ENCODE peak calls at places on chromosomes 12 and 14, in eight cellular contexts. F, R, I, B, G, Q, E and J are unnamed samples.

GRCh38 chr12:46005151-46005797 is 14.9 kb upstream of the SCAF11 start:
- DNase-seq in F (peak; percentile 34), Q (no peak), I (no peak), B (no peak), G (no peak), E (no peak), R (no peak), J (no peak)

GRCh38 chr12:127101086-127101485 is 1165.9 kb upstream of the TMEM132C start:
- DNase-seq in I (no peak), F (no peak), G (no peak), Q (no peak), R (no peak), B (no peak), E (no peak), J (no peak)

GRCh38 chr14:29005647-29006046 is 239.1 kb downstream of the FOXG1 start:
- DNase-seq in F (no peak), Q (no peak), R (no peak), G (no peak), E (no peak), B (no peak), I (no peak), J (no peak)

GRCh38 chr12:79983969-79984629 is 49.2 kb upstream of the PPP1R12A start:
- DNase-seq in F (no peak), E (no peak), B (no peak), I (no peak), Q (no peak), G (no peak), R (no peak), J (no peak)

GRCh38 chr12:55847603-55848329 is 5.0 kb upstream of the MMP19 start:
- DNase-seq in R (no peak), G (peak; percentile 37), F (peak; percentile 94), B (no peak), E (peak; percentile 26), Q (no peak), I (peak; percentile 75), J (no peak)

GRCh38 chr14:22849212-22849819 is 12.9 kb downstream of the MMP14 start:
- DNase-seq in Q (no peak), R (no peak), I (no peak), B (no peak), G (peak; percentile 48), F (no peak), E (no peak), J (no peak)

GRCh38 chr14:29528889-29529288 is 398.8 kb downstream of the PRKD1 start:
- DNase-seq in B (no peak), E (no peak), F (no peak), R (no peak), I (no peak), Q (no peak), G (no peak), J (peak; percentile 52)

GRCh38 chr12:117679776-117680175 is 289.0 kb downstream of the KSR2 start:
- DNase-seq in I (no peak), R (no peak), G (no peak), B (no peak), F (peak; percentile 67), Q (no peak), E (no peak), J (no peak)

GRCh38 chr12:24554612-24555300 is 394.1 kb downstream of the BCAT1 start:
- DNase-seq in G (peak; percentile 9), F (no peak), B (no peak), I (no peak), R (no peak), Q (no peak), E (no peak), J (no peak)

GRCh38 chr14:61280526-61281185 is 482 bp downstream of the TMEM30B start:
- DNase-seq in Q (no peak), F (peak; percentile 86), G (peak; percentile 70), I (no peak), R (no peak), B (no peak), E (no peak), J (no peak)

GRCh38 chr14:30988509-30988908 is 36.9 kb upstream of the AP4S1 start:
- DNase-seq in E (peak; percentile 49), R (no peak), Q (no peak), B (no peak), G (no peak), I (no peak), F (peak; percentile 13), J (no peak)

GRCh38 chr12:108461071-108461670 is 53.9 kb upstream of the FICD start:
- DNase-seq in E (no peak), B (no peak), I (no peak), Q (no peak), F (no peak), G (no peak), R (no peak), J (no peak)

GRCh38 chr12:61072717-61073116 is 1187.5 kb upstream of the USP15 start:
- DNase-seq in E (no peak), Q (no peak), I (no peak), B (no peak), F (no peak), R (no peak), G (no peak), J (no peak)

GRCh38 chr12:38465020-38465419 is 148.4 kb downstream of the ALG10B start:
- DNase-seq in B (no peak), Q (no peak), E (no peak), R (no peak), I (no peak), F (no peak), G (no peak), J (no peak)

GRCh38 chr12:102172436-102172835 is 25.2 kb downstream of the PMCH start:
- DNase-seq in I (no peak), F (peak; percentile 87), B (no peak), E (no peak), Q (no peak), G (no peak), R (no peak), J (no peak)

GRCh38 chr14:90556050-90556477 is 159.2 kb downstream of the CALM1 start:
- DNase-seq in I (no peak), F (no peak), G (peak; percentile 84), Q (no peak), B (no peak), E (peak; percentile 29), R (no peak), J (no peak)

GRCh38 chr14:95043732-95044462 is 113.4 kb downstream of the DICER1 start:
- DNase-seq in E (no peak), F (no peak), Q (no peak), G (no peak), I (no peak), R (no peak), B (no peak), J (no peak)

GRCh38 chr14:35492569-35493014 is 41.4 kb upstream of the INSM2 start:
- DNase-seq in E (peak; percentile 93), R (no peak), G (no peak), F (no peak), I (no peak), B (no peak), Q (no peak), J (no peak)

GRCh38 chr14:99516156-99517045 is 35.2 kb downstream of the CCNK start:
- DNase-seq in G (no peak), Q (no peak), E (no peak), R (no peak), I (no peak), F (no peak), B (no peak), J (no peak)

DNA sequence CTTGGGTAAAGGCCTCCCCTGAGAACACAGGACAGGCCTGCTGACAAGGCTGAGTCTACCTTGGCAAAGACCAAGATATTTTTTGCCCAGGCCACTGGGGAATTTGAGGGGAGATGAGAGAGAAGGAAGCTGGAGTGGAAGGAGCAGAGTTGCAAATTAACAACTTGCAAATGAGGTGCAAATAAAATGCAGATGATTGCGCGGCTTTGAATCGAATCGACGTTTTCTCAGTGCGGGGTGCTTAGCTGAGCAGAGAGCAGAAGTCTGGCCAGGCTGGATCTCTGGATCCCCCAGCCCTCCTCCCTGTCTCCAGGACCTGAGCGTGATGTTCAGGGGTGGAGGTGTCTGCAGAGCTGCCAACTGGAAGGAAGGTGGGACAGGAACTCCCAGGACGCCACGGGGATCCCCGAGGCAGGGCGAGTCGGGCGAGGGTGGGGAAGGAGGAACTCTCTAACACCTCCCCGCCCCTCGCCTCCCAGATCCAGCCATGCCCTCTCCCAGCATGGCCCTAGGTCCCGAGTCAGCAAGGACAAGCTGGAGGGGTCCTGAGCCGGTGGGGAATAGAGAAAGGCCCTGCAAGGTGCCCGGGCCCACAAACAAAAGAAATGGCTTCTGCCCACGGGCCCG is 534 bp upstream of the CARMIL3 start:
- DNase-seq in G (peak; percentile 52), E (no peak), Q (no peak), F (no peak), B (no peak), R (no peak), I (no peak), J (no peak)
- TF ChIP-seq EZH2 in G (no peak), E (no peak), Q (no peak), F (no peak), B (no peak), R (no peak), I (no peak), J (no peak)

GRCh38 chr14:75077794-75078193 is 8.4 kb downstream of the ZC2HC1C start:
- DNase-seq in R (no peak), E (no peak), G (no peak), B (no peak), Q (no peak), F (no peak), I (no peak), J (no peak)
- TF ChIP-seq POLR2AphosphoS5 in R (no peak), E (no peak), G (no peak), B (no peak), Q (no peak), F (no peak), I (no peak), J (no peak)

DNA sequence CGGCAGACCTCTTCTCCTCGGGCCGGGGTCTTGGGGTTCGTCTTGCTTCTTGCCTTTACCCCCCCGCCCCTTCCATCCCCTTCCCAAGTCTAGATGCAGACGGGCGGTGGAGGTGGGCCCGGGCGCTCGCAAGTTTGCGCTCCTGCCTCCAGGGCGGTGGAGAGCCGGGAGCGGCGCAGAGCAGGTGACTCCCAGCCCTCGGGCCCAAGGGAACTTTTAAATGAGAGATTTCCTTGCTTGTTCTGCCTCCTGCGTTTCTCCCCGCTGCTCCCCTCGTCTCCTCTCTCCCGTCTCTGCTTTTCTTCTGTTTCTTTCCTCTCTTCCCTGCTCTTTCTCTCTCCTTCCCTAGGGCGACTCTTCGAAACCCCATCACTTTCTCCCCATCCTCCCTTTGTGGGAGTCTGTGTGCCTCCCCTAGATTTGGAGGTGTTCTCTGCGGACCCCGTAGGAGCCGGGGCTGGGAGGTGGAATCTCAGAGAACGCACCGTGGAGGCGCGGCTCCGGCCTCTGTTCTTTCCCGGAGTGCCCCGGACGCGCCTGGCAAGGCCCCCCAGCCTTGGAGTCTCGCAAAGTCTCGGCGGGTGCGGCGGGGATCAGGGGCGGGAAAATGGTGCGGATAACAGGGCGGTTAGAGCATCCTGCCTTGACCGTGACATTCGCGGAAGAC is 114.7 kb upstream of the MYL2 start:
- DNase-seq in G (peak; percentile 72), E (no peak), I (no peak), Q (no peak), R (no peak), B (no peak), F (no peak), J (no peak)
- TF ChIP-seq EZH2 in G (peak; percentile 53), E (no peak), I (no peak), Q (no peak), R (no peak), B (no peak), F (peak; percentile 78), J (no peak)

DNA sequence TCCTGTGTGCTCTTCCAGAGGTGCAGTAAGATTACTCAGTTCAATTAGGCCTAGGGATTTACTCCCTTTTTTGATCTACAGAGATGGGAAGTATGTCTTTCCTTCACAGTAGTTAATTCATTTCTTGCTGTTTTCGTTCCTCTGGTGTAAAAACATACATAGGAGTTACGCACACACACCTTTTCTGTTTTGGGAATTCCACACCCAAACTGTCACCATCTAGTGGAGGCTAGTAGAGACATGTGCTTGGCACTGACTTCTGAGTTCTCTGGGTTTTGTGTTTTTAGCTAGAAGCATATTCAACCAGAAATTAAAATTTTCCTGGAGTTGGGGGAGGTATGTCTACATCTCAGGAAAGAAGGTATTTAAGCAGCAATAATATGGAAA is 1.4 kb downstream of the SUSD6 start:
- DNase-seq in E (no peak), R (peak; percentile 7), B (no peak), Q (no peak), I (no peak), F (no peak), G (no peak), J (no peak)
- TF ChIP-seq POLR2AphosphoS5 in E (no peak), R (no peak), B (no peak), Q (no peak), I (no peak), F (no peak), G (no peak), J (no peak)